ENCODE peak calls at places on chromosome 15, in eight cellular contexts. T is transverse colon, I is IMR-90, Q is H54, N is ovary, B is suprapubic skin, Z is breast epithelium, A is K562. S is an unnamed sample.
A peak's percentile ranks its signal among the peaks of the same experiment; 100 is the strongest.

GRCh38 chr15:86489992-86490391 is 410.3 kb downstream of the AGBL1 start:
- DNase-seq in B (no peak), N (no peak), Z (no peak), A (no peak), Q (no peak), T (no peak), I (no peak), S (no peak)

GRCh38 chr15:40436116-40436891 is 4.4 kb upstream of the BAHD1 start:
- DNase-seq in N (peak; percentile 71), Z (no peak), Q (no peak), T (peak; percentile 49), A (peak; percentile 86), I (no peak), B (no peak), S (no peak)

GRCh38 chr15:68652141-68652540 is 73.3 kb downstream of the CORO2B start:
- DNase-seq in Q (peak; percentile 25), I (no peak), T (no peak), Z (no peak), A (no peak), N (no peak), B (no peak), S (peak; percentile 66)

GRCh38 chr15:31236184-31237041 is 90.2 kb upstream of the KLF13 start:
- DNase-seq in Q (peak; percentile 88), A (peak; percentile 50), Z (peak; percentile 56), N (peak; percentile 86), T (peak; percentile 71), B (no peak), I (peak; percentile 94), S (peak; percentile 82)

GRCh38 chr15:100779331-100780207 is 100.1 kb upstream of the ALDH1A3 start:
- DNase-seq in Z (peak; percentile 10), T (no peak), N (no peak), Q (no peak), A (no peak), B (peak; percentile 57), I (no peak), S (no peak)

GRCh38 chr15:88057836-88058235 is 198.7 kb downstream of the NTRK3 start:
- DNase-seq in B (no peak), A (no peak), T (no peak), I (no peak), Z (no peak), N (no peak), Q (no peak), S (no peak)

GRCh38 chr15:48802867-48803266 is 8.0 kb downstream of the CEP152 start:
- DNase-seq in N (no peak), Q (peak; percentile 25), I (peak; percentile 97), T (no peak), A (no peak), Z (no peak), B (no peak), S (no peak)

GRCh38 chr15:44713006-44713966 is 2.0 kb downstream of the B2M start:
- DNase-seq in T (no peak), Q (no peak), A (peak; percentile 39), Z (no peak), B (no peak), I (peak; percentile 43), N (no peak), S (no peak)

GRCh38 chr15:70198441-70199123 is 100.9 kb upstream of the TLE3 start:
- DNase-seq in Q (no peak), A (no peak), T (no peak), N (no peak), Z (no peak), B (no peak), I (no peak), S (no peak)

GRCh38 chr15:75836953-75837321 is 6.3 kb upstream of the UBE2Q2 start:
- DNase-seq in B (no peak), A (no peak), Z (no peak), I (peak; percentile 84), Q (peak; percentile 47), N (no peak), T (no peak), S (peak; percentile 54)

GRCh38 chr15:25192651-25193050 is 237.9 kb downstream of the SNRPN start:
- DNase-seq in I (no peak), Q (no peak), A (no peak), T (no peak), Z (no peak), B (no peak), N (no peak), S (no peak)

GRCh38 chr15:38411902-38412301 is 42.0 kb upstream of the FAM98B start:
- DNase-seq in N (no peak), Z (no peak), A (no peak), I (no peak), B (no peak), Q (no peak), T (no peak), S (no peak)

GRCh38 chr15:78978601-78979179 is 33.8 kb upstream of the CTSH start:
- DNase-seq in B (no peak), T (no peak), Z (no peak), A (no peak), I (no peak), Q (no peak), N (no peak), S (no peak)

GRCh38 chr15:41997845-41998244 is 23.0 kb downstream of the PLA2G4E start:
- DNase-seq in B (no peak), T (no peak), A (no peak), I (no peak), Z (no peak), N (no peak), Q (no peak), S (no peak)

GRCh38 chr15:78937132-78937739 is 7.6 kb downstream of the CTSH start:
- DNase-seq in N (peak; percentile 63), T (no peak), Q (no peak), B (no peak), A (peak; percentile 53), Z (no peak), I (no peak), S (peak; percentile 74)

DNA sequence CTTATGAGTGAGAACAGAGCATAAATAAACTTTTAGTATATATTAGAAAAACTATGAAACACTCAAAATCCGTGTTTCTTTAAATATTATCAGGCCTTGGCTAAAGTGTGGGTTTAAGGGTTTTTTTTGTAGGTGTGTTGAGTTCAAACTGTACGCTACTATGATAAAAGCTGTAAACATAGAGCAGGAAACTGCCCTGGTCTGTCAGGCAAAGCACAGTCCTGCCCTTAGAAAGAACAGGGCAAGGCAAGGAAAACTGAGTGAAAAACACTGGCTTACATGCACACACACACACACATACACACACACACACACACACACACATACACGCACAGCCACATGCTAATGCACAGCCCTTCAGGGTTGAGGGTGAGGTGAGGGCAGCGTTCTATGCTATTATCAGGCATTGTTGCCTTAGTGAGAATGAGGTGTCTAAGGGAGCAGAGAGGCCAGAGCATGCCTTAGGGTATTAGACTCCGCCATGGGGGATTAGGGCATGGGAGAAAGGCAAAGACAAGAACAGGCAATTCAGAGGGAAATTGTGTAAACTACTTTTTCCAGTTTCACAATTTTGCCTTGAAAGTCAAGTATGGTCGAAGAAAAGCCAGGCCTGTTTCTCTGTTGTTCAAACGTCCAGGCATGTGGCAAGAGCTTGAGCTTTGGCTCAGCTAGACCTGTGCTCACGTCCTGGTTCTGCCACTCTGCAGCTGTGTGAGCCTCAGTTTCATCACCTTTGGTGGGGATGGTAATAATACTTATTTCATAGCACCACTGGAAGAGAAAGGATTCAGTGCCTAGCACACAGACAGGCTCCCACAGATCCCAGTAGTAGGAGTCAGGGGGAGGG is 36.3 kb upstream of the TPM1 start:
- DNase-seq in N (no peak), Q (no peak), B (no peak), T (no peak), Z (no peak), I (no peak), A (no peak), S (no peak)
- TF ChIP-seq POLR2A in N (no peak), Q (no peak), B (no peak), T (no peak), Z (no peak), I (no peak), A (no peak), S (no peak)

DNA sequence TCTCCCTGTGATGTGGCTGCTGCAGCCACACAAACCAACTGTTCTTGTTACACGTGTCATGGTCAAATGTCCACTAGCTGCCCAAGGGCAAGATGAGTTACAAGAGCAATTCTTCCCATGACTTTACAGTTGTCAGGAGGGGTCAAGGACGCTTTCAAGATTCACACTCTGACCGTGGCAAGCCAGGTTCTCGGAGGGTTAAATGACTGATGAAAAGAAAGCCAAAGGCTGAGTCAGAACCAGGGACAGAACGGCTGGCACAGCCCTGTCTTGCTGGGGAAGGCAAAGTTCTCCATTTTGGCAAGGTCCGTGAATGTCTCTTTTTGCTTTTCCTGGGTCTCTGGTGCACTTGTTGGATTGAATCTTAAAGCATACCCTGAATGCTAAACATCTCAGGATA is 364.5 kb upstream of the ICE2 start:
- DNase-seq in T (no peak), B (no peak), N (no peak), I (no peak), A (no peak), Z (no peak), Q (no peak), S (no peak)
- TF ChIP-seq POLR2A in T (no peak), B (no peak), N (no peak), I (no peak), A (no peak), Z (no peak), Q (no peak), S (no peak)

DNA sequence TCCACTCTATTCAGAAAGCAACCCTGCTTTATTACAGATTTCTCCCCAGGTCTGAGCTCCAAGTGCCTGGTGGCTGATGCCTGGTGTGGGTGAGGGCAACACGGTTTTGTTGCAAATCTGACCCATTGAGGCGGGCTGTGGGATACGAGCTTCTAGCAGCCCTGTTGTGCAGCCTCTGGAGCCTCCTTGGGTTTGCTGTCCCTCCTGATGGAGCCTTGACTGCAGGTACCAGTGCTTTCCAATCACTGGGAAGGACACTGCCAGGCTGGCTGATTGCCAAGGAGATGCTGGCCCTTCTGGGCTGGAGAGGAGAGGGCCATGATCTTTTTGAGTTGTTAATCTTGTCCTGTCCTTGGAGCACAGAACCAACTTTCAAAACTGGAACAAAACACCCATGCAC is 151.0 kb upstream of the RGMA start:
- DNase-seq in Q (no peak), A (no peak), N (no peak), Z (no peak), I (no peak), T (no peak), B (no peak), S (no peak)
- TF ChIP-seq POLR2A in Q (no peak), A (no peak), N (no peak), Z (no peak), I (no peak), T (no peak), B (no peak), S (no peak)

GRCh38 chr15:37019479-37020433 is 80.6 kb downstream of the MEIS2 start:
- DNase-seq in T (no peak), Q (no peak), Z (no peak), A (no peak), I (peak; percentile 79), N (peak; percentile 65), B (no peak), S (no peak)
- TF ChIP-seq POLR2A in T (no peak), Q (no peak), Z (no peak), A (no peak), I (no peak), N (no peak), B (no peak), S (no peak)

DNA sequence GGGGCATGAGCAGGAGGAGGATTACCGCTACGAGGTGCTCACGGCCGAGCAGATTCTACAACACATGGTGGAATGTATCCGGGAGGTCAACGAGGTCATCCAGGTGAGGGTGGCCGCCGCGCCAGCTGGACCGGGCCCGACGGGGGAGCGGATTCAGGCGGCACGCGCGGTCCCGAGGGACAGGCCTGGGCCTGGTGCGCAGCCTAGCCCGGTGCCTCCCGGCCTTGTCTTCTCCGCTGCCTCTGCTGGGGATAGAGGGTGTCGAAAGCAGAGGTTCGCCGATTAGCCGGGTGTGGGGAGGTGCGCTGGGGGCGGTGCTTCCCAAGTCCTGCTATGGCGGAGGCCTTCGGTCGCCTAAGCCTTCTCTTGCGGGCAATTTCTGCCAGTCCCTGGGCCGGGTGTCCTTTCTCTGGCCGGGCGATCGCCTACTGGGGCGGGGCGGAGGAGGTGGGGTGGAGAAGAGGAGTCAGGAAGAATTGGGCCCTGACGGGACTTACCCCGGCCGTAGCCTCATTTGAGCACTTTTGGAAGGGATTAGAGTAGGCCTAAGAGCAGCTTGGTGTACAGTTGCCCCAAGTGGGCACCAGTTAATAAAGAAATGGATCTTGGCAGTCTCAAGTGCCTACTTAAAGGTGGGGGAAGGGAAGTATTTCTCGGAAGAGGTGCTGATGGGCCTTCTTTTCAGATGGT is 927 bp downstream of the ARIH1 start:
- DNase-seq in I (peak; percentile 68), B (peak; percentile 94), Z (peak; percentile 77), T (peak; percentile 85), A (peak; percentile 45), Q (peak; percentile 18), N (peak; percentile 76), S (peak; percentile 87)
- TF ChIP-seq POLR2A in I (peak; percentile 57), B (peak; percentile 77), Z (peak; percentile 36), T (peak; percentile 89), A (peak; percentile 61), Q (peak; percentile 40), N (peak; percentile 70), S (peak; percentile 39)